ENCODE peak calls at places on chromosomes 5 and 9, in four cellular contexts. One of them, this sample, is unnamed.

GRCh38 chr5:140266471-140267200 is 36.3 kb downstream of the PFDN1 start:
- DNase-seq in H1: no peak
- DNase-seq in SK-N-SH: no peak
- DNase-seq in K562: no peak
- DNase-seq in this sample: no peak

GRCh38 chr5:76716456-76717157 is 681 bp downstream of the F2R start:
- DNase-seq in H1: no peak
- DNase-seq in SK-N-SH: peak; percentile 56
- DNase-seq in K562: peak; percentile 44
- DNase-seq in this sample: no peak

GRCh38 chr5:5042786-5043185 is 97.3 kb upstream of the ADAMTS16 start:
- DNase-seq in H1: no peak
- DNase-seq in SK-N-SH: no peak
- DNase-seq in K562: no peak
- DNase-seq in this sample: no peak

GRCh38 chr5:1015545-1015944 is 6.9 kb downstream of the NKD2 start:
- DNase-seq in H1: no peak
- DNase-seq in SK-N-SH: no peak
- DNase-seq in K562: no peak
- DNase-seq in this sample: no peak

GRCh38 chr5:50867140-50867539 is 200.7 kb downstream of the PARP8 start:
- DNase-seq in H1: no peak
- DNase-seq in SK-N-SH: no peak
- DNase-seq in K562: no peak
- DNase-seq in this sample: no peak

GRCh38 chr5:139473565-139473964 is 2.8 kb downstream of the SMIM33 start:
- DNase-seq in H1: no peak
- DNase-seq in SK-N-SH: peak; percentile 15
- DNase-seq in K562: peak; percentile 22
- DNase-seq in this sample: no peak

GRCh38 chr9:6944093-6944551 is 186.3 kb downstream of the KDM4C start:
- DNase-seq in H1: no peak
- DNase-seq in SK-N-SH: peak; percentile 46
- DNase-seq in K562: no peak
- DNase-seq in this sample: no peak

GRCh38 chr9:136690104-136690840 is 3.0 kb upstream of the AGPAT2 start:
- DNase-seq in H1: no peak
- DNase-seq in SK-N-SH: no peak
- DNase-seq in K562: no peak
- DNase-seq in this sample: no peak

GRCh38 chr5:116719087-116719486 is 144.5 kb upstream of the SEMA6A start:
- DNase-seq in H1: no peak
- DNase-seq in SK-N-SH: no peak
- DNase-seq in K562: no peak
- DNase-seq in this sample: no peak

GRCh38 chr9:76654575-76654974 is 109.7 kb upstream of the PCA3 start:
- DNase-seq in H1: no peak
- DNase-seq in SK-N-SH: no peak
- DNase-seq in K562: no peak
- DNase-seq in this sample: no peak

GRCh38 chr5:5755888-5756287 is 333.4 kb downstream of the ICE1 start:
- DNase-seq in H1: no peak
- DNase-seq in SK-N-SH: no peak
- DNase-seq in K562: no peak
- DNase-seq in this sample: peak; percentile 76

GRCh38 chr5:97065475-97065874 is 76.9 kb downstream of the LIX1 start:
- DNase-seq in H1: no peak
- DNase-seq in SK-N-SH: no peak
- DNase-seq in K562: no peak
- DNase-seq in this sample: no peak

GRCh38 chr9:17744786-17745185 is 165.9 kb downstream of the SH3GL2 start:
- DNase-seq in H1: no peak
- DNase-seq in SK-N-SH: no peak
- DNase-seq in K562: no peak
- DNase-seq in this sample: no peak

GRCh38 chr5:133391349-133392136 is 220.8 kb downstream of the FSTL4 start:
- DNase-seq in H1: no peak
- DNase-seq in SK-N-SH: no peak
- DNase-seq in K562: no peak
- DNase-seq in this sample: no peak

GRCh38 chr5:112174959-112175594 is 244.0 kb downstream of the EPB41L4A start:
- DNase-seq in H1: no peak
- DNase-seq in SK-N-SH: peak; percentile 67
- DNase-seq in K562: peak; percentile 68
- DNase-seq in this sample: no peak

GRCh38 chr9:96022445-96023031 is 147.0 kb downstream of the ERCC6L2 start:
- DNase-seq in H1: peak; percentile 31
- DNase-seq in SK-N-SH: peak; percentile 54
- DNase-seq in K562: peak; percentile 67
- DNase-seq in this sample: no peak

GRCh38 chr9:90801507-90802289 is at the start of gene SYK:
- DNase-seq in H1: no peak
- DNase-seq in SK-N-SH: peak; percentile 66
- DNase-seq in K562: peak; percentile 49
- DNase-seq in this sample: no peak

GRCh38 chr9:123423036-123423640 is 67.1 kb downstream of the CRB2 start:
- DNase-seq in H1: no peak
- DNase-seq in SK-N-SH: no peak
- DNase-seq in K562: no peak
- DNase-seq in this sample: no peak

GRCh38 chr5:78647411-78647818 is 1.2 kb downstream of the LHFPL2 start:
- DNase-seq in H1: no peak
- DNase-seq in SK-N-SH: peak; percentile 62
- DNase-seq in K562: no peak
- DNase-seq in this sample: no peak

GRCh38 chr9:99211746-99212145 is 10.0 kb downstream of the ALG2 start:
- DNase-seq in H1: no peak
- DNase-seq in SK-N-SH: no peak
- DNase-seq in K562: no peak
- DNase-seq in this sample: no peak

GRCh38 chr5:52774005-52774410 is 13.7 kb upstream of the ITGA1 start:
- DNase-seq in H1: no peak
- DNase-seq in SK-N-SH: no peak
- DNase-seq in K562: no peak
- DNase-seq in this sample: no peak

GRCh38 chr9:97468658-97469448 is 32.6 kb upstream of the TMOD1 start:
- DNase-seq in H1: peak; percentile 46
- DNase-seq in SK-N-SH: peak; percentile 75
- DNase-seq in K562: peak; percentile 65
- DNase-seq in this sample: peak; percentile 59

GRCh38 chr5:72063219-72063819 is 44.0 kb upstream of the MAP1B start:
- DNase-seq in H1: no peak
- DNase-seq in SK-N-SH: no peak
- DNase-seq in K562: peak; percentile 46
- DNase-seq in this sample: no peak

GRCh38 chr9:114633452-114634089 is 22.5 kb downstream of the TMEM268 start:
- DNase-seq in H1: no peak
- DNase-seq in SK-N-SH: no peak
- DNase-seq in K562: no peak
- DNase-seq in this sample: no peak

GRCh38 chr5:66872688-66873333 is 276.6 kb downstream of the MAST4 start:
- DNase-seq in H1: no peak
- DNase-seq in SK-N-SH: no peak
- DNase-seq in K562: no peak
- DNase-seq in this sample: no peak

GRCh38 chr9:90142580-90142979 is 500.0 kb downstream of the DIRAS2 start:
- DNase-seq in H1: no peak
- DNase-seq in SK-N-SH: peak; percentile 24
- DNase-seq in K562: peak; percentile 7
- DNase-seq in this sample: no peak

GRCh38 chr5:67238191-67238590 is 41.6 kb upstream of the CD180 start:
- DNase-seq in H1: no peak
- DNase-seq in SK-N-SH: no peak
- DNase-seq in K562: no peak
- DNase-seq in this sample: no peak

GRCh38 chr9:110801426-110801825 is 132.8 kb downstream of the MUSK start:
- DNase-seq in H1: no peak
- DNase-seq in SK-N-SH: no peak
- DNase-seq in K562: no peak
- DNase-seq in this sample: no peak

GRCh38 chr5:61964199-61964598 is 341.8 kb upstream of the KIF2A start:
- DNase-seq in H1: no peak
- DNase-seq in SK-N-SH: no peak
- DNase-seq in K562: no peak
- DNase-seq in this sample: no peak

GRCh38 chr5:76372320-76373054 is 30.6 kb upstream of the IQGAP2 start:
- DNase-seq in H1: no peak
- DNase-seq in SK-N-SH: peak; percentile 27
- DNase-seq in K562: peak; percentile 81
- DNase-seq in this sample: no peak

GRCh38 chr5:10455273-10455670 is 13.6 kb downstream of the ROPN1L start:
- DNase-seq in H1: no peak
- DNase-seq in SK-N-SH: no peak
- DNase-seq in K562: no peak
- DNase-seq in this sample: no peak

GRCh38 chr5:173303878-173304590 is 24.2 kb downstream of the STC2 start:
- DNase-seq in H1: no peak
- DNase-seq in SK-N-SH: no peak
- DNase-seq in K562: peak; percentile 63
- DNase-seq in this sample: no peak

GRCh38 chr5:13632676-13633075 is 311.8 kb downstream of the DNAH5 start:
- DNase-seq in H1: no peak
- DNase-seq in SK-N-SH: no peak
- DNase-seq in K562: no peak
- DNase-seq in this sample: no peak

GRCh38 chr9:129306318-129306973 is 128.4 kb upstream of the IER5L start:
- DNase-seq in H1: no peak
- DNase-seq in SK-N-SH: no peak
- DNase-seq in K562: no peak
- DNase-seq in this sample: no peak

GRCh38 chr5:93162201-93162654 is 418.8 kb downstream of the NR2F1-AS1 start:
- DNase-seq in H1: no peak
- DNase-seq in SK-N-SH: no peak
- DNase-seq in K562: no peak
- DNase-seq in this sample: no peak

GRCh38 chr9:94757158-94757557 is 30.7 kb downstream of the AOPEP start:
- DNase-seq in H1: no peak
- DNase-seq in SK-N-SH: no peak
- DNase-seq in K562: no peak
- DNase-seq in this sample: no peak

GRCh38 chr5:84292000-84292642 is 92.6 kb downstream of the EDIL3 start:
- DNase-seq in H1: no peak
- DNase-seq in SK-N-SH: no peak
- DNase-seq in K562: no peak
- DNase-seq in this sample: no peak

DNA sequence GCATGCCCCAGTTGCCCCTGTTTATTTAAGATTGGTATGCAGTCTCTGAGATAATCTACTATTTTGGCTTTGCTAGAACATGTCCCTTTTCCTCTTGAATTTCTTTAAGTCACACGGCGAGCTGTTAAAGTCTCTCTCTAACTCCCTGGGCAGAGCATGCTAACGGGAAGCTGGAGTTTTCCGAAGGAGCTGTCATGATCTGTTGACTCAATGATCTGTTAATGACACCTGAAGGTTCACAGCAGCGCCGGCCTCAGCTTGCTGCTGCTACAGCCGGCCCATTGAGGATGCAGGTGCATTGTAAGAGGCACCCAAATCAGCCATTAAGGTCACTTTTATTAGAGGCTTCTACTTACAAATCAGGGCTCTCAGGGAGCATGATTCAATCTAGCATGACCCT is 1203.4 kb downstream of the MAT2B start:
- DNase-seq in H1: no peak
- DNase-seq in SK-N-SH: no peak
- DNase-seq in K562: no peak
- DNase-seq in this sample: no peak
- TF ChIP-seq NRF1 in H1: no peak
- TF ChIP-seq NRF1 in SK-N-SH: no peak
- TF ChIP-seq NRF1 in K562: no peak
- TF ChIP-seq NRF1 in this sample: no peak

GRCh38 chr5:98785244-98785643 is 11.8 kb downstream of the RGMB start:
- DNase-seq in H1: no peak
- DNase-seq in SK-N-SH: no peak
- DNase-seq in K562: no peak
- DNase-seq in this sample: no peak
- TF ChIP-seq NRF1 in H1: no peak
- TF ChIP-seq NRF1 in SK-N-SH: no peak
- TF ChIP-seq NRF1 in K562: no peak
- TF ChIP-seq NRF1 in this sample: no peak

GRCh38 chr5:143008809-143009521 is 238.8 kb downstream of the ARHGAP26 start:
- DNase-seq in H1: no peak
- DNase-seq in SK-N-SH: no peak
- DNase-seq in K562: no peak
- DNase-seq in this sample: peak; percentile 98

GRCh38 chr5:143013176-143013575 is 243.0 kb downstream of the ARHGAP26 start:
- DNase-seq in H1: no peak
- DNase-seq in SK-N-SH: no peak
- DNase-seq in K562: no peak
- DNase-seq in this sample: no peak

GRCh38 chr5:143014017-143014651 is 244.0 kb downstream of the ARHGAP26 start:
- DNase-seq in H1: no peak
- DNase-seq in SK-N-SH: peak; percentile 27
- DNase-seq in K562: peak; percentile 54
- DNase-seq in this sample: no peak

GRCh38 chr5:143010335-143010734 is 240.2 kb downstream of the ARHGAP26 start:
- DNase-seq in H1: no peak
- DNase-seq in SK-N-SH: no peak
- DNase-seq in K562: no peak
- DNase-seq in this sample: no peak

DNA sequence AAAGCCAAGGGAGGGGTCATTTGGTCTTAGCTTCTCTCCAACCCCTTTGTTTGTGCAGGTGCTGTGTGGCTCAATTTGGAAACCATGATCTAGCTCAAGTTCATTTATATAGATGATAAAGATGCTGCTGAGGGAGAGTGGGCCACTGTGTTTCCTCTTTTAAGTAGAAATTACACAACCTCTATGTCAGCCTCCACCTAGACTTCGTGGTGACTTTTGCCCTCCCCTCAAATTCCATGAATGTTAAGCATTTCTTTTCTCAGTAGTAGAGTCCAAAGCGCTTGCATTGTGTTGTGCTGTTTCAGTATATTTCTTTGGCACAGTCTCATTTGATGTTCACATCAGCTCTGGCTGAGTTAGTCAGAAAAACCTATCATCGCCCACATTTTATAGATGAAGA is 241.4 kb downstream of the ARHGAP26 start:
- DNase-seq in H1: no peak
- DNase-seq in SK-N-SH: no peak
- DNase-seq in K562: no peak
- DNase-seq in this sample: no peak
- TF ChIP-seq NRF1 in H1: no peak
- TF ChIP-seq NRF1 in SK-N-SH: no peak
- TF ChIP-seq NRF1 in K562: no peak
- TF ChIP-seq NRF1 in this sample: no peak

GRCh38 chr5:55004728-55005127 is 19.3 kb upstream of the GZMK start:
- DNase-seq in H1: no peak
- DNase-seq in SK-N-SH: no peak
- DNase-seq in K562: no peak
- DNase-seq in this sample: no peak

GRCh38 chr5:55003432-55004065 is 18.2 kb upstream of the ESM1 start:
- DNase-seq in H1: no peak
- DNase-seq in SK-N-SH: no peak
- DNase-seq in K562: no peak
- DNase-seq in this sample: no peak
- TF ChIP-seq NRF1 in H1: no peak
- TF ChIP-seq NRF1 in SK-N-SH: no peak
- TF ChIP-seq NRF1 in K562: no peak
- TF ChIP-seq NRF1 in this sample: no peak

This sample was measured in GM12878.